ENCODE peak calls at places on chromosome 17, in nine cellular contexts. One of them, this sample, is unnamed.
A peak's percentile ranks its signal among the peaks of the same experiment; 100 is the strongest.

GRCh38 chr17:13395346-13395745 is 206.4 kb downstream of the HS3ST3A1 start:
- DNase-seq in body of pancreas: no peak
- DNase-seq in foreskin fibroblast: peak; percentile 30
- DNase-seq in AG04450: no peak
- DNase-seq in mucosa of descending colon: no peak
- DNase-seq in left ventricle myocardium inferior: no peak
- DNase-seq in type B pancreatic cell: no peak
- DNase-seq in lower lobe of right lung: no peak
- DNase-seq in D721Med: no peak
- DNase-seq in this sample: no peak

GRCh38 chr17:27244481-27245223 is 49.3 kb upstream of the WSB1 start:
- DNase-seq in body of pancreas: peak; percentile 45
- DNase-seq in foreskin fibroblast: peak; percentile 96
- DNase-seq in AG04450: peak; percentile 87
- DNase-seq in mucosa of descending colon: peak; percentile 46
- DNase-seq in left ventricle myocardium inferior: peak; percentile 56
- DNase-seq in type B pancreatic cell: no peak
- DNase-seq in lower lobe of right lung: peak; percentile 80
- DNase-seq in D721Med: no peak
- DNase-seq in this sample: no peak

GRCh38 chr17:79398441-79398840 is 212.4 kb downstream of the RBFOX3 start:
- DNase-seq in body of pancreas: no peak
- DNase-seq in foreskin fibroblast: no peak
- DNase-seq in AG04450: no peak
- DNase-seq in mucosa of descending colon: no peak
- DNase-seq in left ventricle myocardium inferior: no peak
- DNase-seq in type B pancreatic cell: no peak
- DNase-seq in lower lobe of right lung: no peak
- DNase-seq in D721Med: no peak
- DNase-seq in this sample: no peak

GRCh38 chr17:33929181-33929724 is 325.8 kb upstream of the CCL2 start:
- DNase-seq in body of pancreas: no peak
- DNase-seq in foreskin fibroblast: no peak
- DNase-seq in AG04450: no peak
- DNase-seq in mucosa of descending colon: no peak
- DNase-seq in left ventricle myocardium inferior: no peak
- DNase-seq in type B pancreatic cell: no peak
- DNase-seq in lower lobe of right lung: no peak
- DNase-seq in D721Med: no peak
- DNase-seq in this sample: no peak

GRCh38 chr17:30908717-30909420 is 2.8 kb upstream of the TEFM start:
- DNase-seq in body of pancreas: no peak
- DNase-seq in foreskin fibroblast: no peak
- DNase-seq in AG04450: no peak
- DNase-seq in mucosa of descending colon: no peak
- DNase-seq in left ventricle myocardium inferior: no peak
- DNase-seq in type B pancreatic cell: no peak
- DNase-seq in lower lobe of right lung: no peak
- DNase-seq in D721Med: no peak
- DNase-seq in this sample: peak; percentile 2

GRCh38 chr17:979539-980405 is at the start of gene NXN:
- DNase-seq in body of pancreas: peak; percentile 89
- DNase-seq in foreskin fibroblast: peak; percentile 90
- DNase-seq in AG04450: no peak
- DNase-seq in mucosa of descending colon: peak; percentile 94
- DNase-seq in left ventricle myocardium inferior: peak; percentile 89
- DNase-seq in type B pancreatic cell: peak; percentile 97
- DNase-seq in lower lobe of right lung: peak; percentile 89
- DNase-seq in D721Med: peak; percentile 53
- DNase-seq in this sample: peak; percentile 98

GRCh38 chr17:62566996-62567578 is 60.4 kb upstream of the MRC2 start:
- DNase-seq in body of pancreas: no peak
- DNase-seq in foreskin fibroblast: no peak
- DNase-seq in AG04450: no peak
- DNase-seq in mucosa of descending colon: no peak
- DNase-seq in left ventricle myocardium inferior: no peak
- DNase-seq in type B pancreatic cell: no peak
- DNase-seq in lower lobe of right lung: no peak
- DNase-seq in D721Med: no peak
- DNase-seq in this sample: no peak

GRCh38 chr17:79616801-79617200 is 6.0 kb upstream of the RBFOX3 start:
- DNase-seq in body of pancreas: no peak
- DNase-seq in foreskin fibroblast: no peak
- DNase-seq in AG04450: no peak
- DNase-seq in mucosa of descending colon: peak; percentile 3
- DNase-seq in left ventricle myocardium inferior: peak; percentile 1
- DNase-seq in type B pancreatic cell: no peak
- DNase-seq in lower lobe of right lung: peak; percentile 41
- DNase-seq in D721Med: no peak
- DNase-seq in this sample: peak; percentile 75

GRCh38 chr17:2487306-2487705 is 24.4 kb downstream of the METTL16 start:
- DNase-seq in body of pancreas: no peak
- DNase-seq in foreskin fibroblast: no peak
- DNase-seq in AG04450: no peak
- DNase-seq in mucosa of descending colon: no peak
- DNase-seq in left ventricle myocardium inferior: no peak
- DNase-seq in type B pancreatic cell: no peak
- DNase-seq in lower lobe of right lung: no peak
- DNase-seq in D721Med: no peak
- DNase-seq in this sample: no peak

GRCh38 chr17:63774982-63775290 is 966 bp downstream of the DDX42 start:
- DNase-seq in body of pancreas: no peak
- DNase-seq in foreskin fibroblast: peak; percentile 27
- DNase-seq in AG04450: no peak
- DNase-seq in mucosa of descending colon: no peak
- DNase-seq in left ventricle myocardium inferior: no peak
- DNase-seq in type B pancreatic cell: no peak
- DNase-seq in lower lobe of right lung: no peak
- DNase-seq in D721Med: no peak
- DNase-seq in this sample: no peak

GRCh38 chr17:65163990-65164495 is 26.9 kb downstream of the RGS9 start:
- DNase-seq in body of pancreas: no peak
- DNase-seq in foreskin fibroblast: peak; percentile 73
- DNase-seq in AG04450: no peak
- DNase-seq in mucosa of descending colon: no peak
- DNase-seq in left ventricle myocardium inferior: no peak
- DNase-seq in type B pancreatic cell: no peak
- DNase-seq in lower lobe of right lung: no peak
- DNase-seq in D721Med: no peak
- DNase-seq in this sample: no peak

GRCh38 chr17:74759941-74760340 is 11.5 kb downstream of the NHERF1 start:
- DNase-seq in body of pancreas: peak; percentile 62
- DNase-seq in foreskin fibroblast: no peak
- DNase-seq in AG04450: no peak
- DNase-seq in mucosa of descending colon: no peak
- DNase-seq in left ventricle myocardium inferior: no peak
- DNase-seq in type B pancreatic cell: no peak
- DNase-seq in lower lobe of right lung: peak; percentile 72
- DNase-seq in D721Med: peak; percentile 88
- DNase-seq in this sample: no peak

GRCh38 chr17:50558955-50559614 is 1.4 kb upstream of the CACNA1G start:
- DNase-seq in body of pancreas: no peak
- DNase-seq in foreskin fibroblast: peak; percentile 41
- DNase-seq in AG04450: no peak
- DNase-seq in mucosa of descending colon: peak; percentile 50
- DNase-seq in left ventricle myocardium inferior: no peak
- DNase-seq in type B pancreatic cell: no peak
- DNase-seq in lower lobe of right lung: peak; percentile 69
- DNase-seq in D721Med: no peak
- DNase-seq in this sample: no peak

DNA sequence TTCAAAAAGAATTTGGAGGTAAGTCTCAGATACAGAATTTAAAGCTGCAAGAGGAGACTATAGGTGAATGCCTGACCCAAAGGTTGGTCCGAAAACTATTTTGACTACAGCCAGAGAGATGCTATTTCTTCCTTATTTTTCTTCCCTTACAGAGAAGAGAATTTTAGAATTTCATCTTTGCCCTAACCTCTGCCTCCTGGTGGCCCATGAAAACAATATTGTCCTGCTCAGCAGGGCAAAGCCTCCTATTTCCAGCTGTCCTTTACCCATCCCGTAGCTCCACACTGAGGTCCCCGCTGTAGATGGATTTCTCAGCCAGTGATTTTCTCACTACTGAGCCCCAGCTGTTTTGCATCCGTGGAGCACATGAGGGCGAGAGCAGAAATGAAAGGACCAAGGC is 24.6 kb downstream of the HOXB1 start:
- DNase-seq in body of pancreas: no peak
- DNase-seq in foreskin fibroblast: no peak
- DNase-seq in AG04450: no peak
- DNase-seq in mucosa of descending colon: no peak
- DNase-seq in left ventricle myocardium inferior: no peak
- DNase-seq in type B pancreatic cell: no peak
- DNase-seq in lower lobe of right lung: no peak
- DNase-seq in D721Med: no peak
- DNase-seq in this sample: no peak
- TF ChIP-seq CTCF in body of pancreas: no peak
- TF ChIP-seq CTCF in foreskin fibroblast: no peak
- TF ChIP-seq CTCF in AG04450: no peak
- TF ChIP-seq CTCF in mucosa of descending colon: no peak
- TF ChIP-seq CTCF in left ventricle myocardium inferior: no peak
- TF ChIP-seq CTCF in type B pancreatic cell: no peak
- TF ChIP-seq CTCF in lower lobe of right lung: no peak
- TF ChIP-seq CTCF in D721Med: no peak
- TF ChIP-seq CTCF in this sample: no peak

GRCh38 chr17:76593338-76593737 is 7.7 kb upstream of the ST6GALNAC2 start:
- DNase-seq in body of pancreas: no peak
- DNase-seq in foreskin fibroblast: no peak
- DNase-seq in AG04450: no peak
- DNase-seq in mucosa of descending colon: no peak
- DNase-seq in left ventricle myocardium inferior: no peak
- DNase-seq in type B pancreatic cell: no peak
- DNase-seq in lower lobe of right lung: no peak
- DNase-seq in D721Med: no peak
- DNase-seq in this sample: no peak
- TF ChIP-seq CTCF in body of pancreas: no peak
- TF ChIP-seq CTCF in foreskin fibroblast: no peak
- TF ChIP-seq CTCF in AG04450: no peak
- TF ChIP-seq CTCF in mucosa of descending colon: no peak
- TF ChIP-seq CTCF in left ventricle myocardium inferior: no peak
- TF ChIP-seq CTCF in type B pancreatic cell: peak; percentile 18
- TF ChIP-seq CTCF in lower lobe of right lung: no peak
- TF ChIP-seq CTCF in D721Med: no peak
- TF ChIP-seq CTCF in this sample: no peak

GRCh38 chr17:44383861-44384260 is 5.6 kb downstream of the ITGA2B start:
- DNase-seq in body of pancreas: no peak
- DNase-seq in foreskin fibroblast: no peak
- DNase-seq in AG04450: no peak
- DNase-seq in mucosa of descending colon: no peak
- DNase-seq in left ventricle myocardium inferior: no peak
- DNase-seq in type B pancreatic cell: no peak
- DNase-seq in lower lobe of right lung: no peak
- DNase-seq in D721Med: no peak
- DNase-seq in this sample: no peak

GRCh38 chr17:44384281-44384822 is 5.1 kb downstream of the ITGA2B start:
- DNase-seq in body of pancreas: no peak
- DNase-seq in foreskin fibroblast: no peak
- DNase-seq in AG04450: no peak
- DNase-seq in mucosa of descending colon: no peak
- DNase-seq in left ventricle myocardium inferior: no peak
- DNase-seq in type B pancreatic cell: no peak
- DNase-seq in lower lobe of right lung: no peak
- DNase-seq in D721Med: no peak
- DNase-seq in this sample: no peak

GRCh38 chr17:44384823-44385286 is 4.6 kb downstream of the ITGA2B start:
- DNase-seq in body of pancreas: no peak
- DNase-seq in foreskin fibroblast: peak; percentile 38
- DNase-seq in AG04450: no peak
- DNase-seq in mucosa of descending colon: no peak
- DNase-seq in left ventricle myocardium inferior: no peak
- DNase-seq in type B pancreatic cell: no peak
- DNase-seq in lower lobe of right lung: no peak
- DNase-seq in D721Med: no peak
- DNase-seq in this sample: no peak

GRCh38 chr17:44386182-44386525 is 3.3 kb downstream of the ITGA2B start:
- DNase-seq in body of pancreas: no peak
- DNase-seq in foreskin fibroblast: no peak
- DNase-seq in AG04450: no peak
- DNase-seq in mucosa of descending colon: no peak
- DNase-seq in left ventricle myocardium inferior: no peak
- DNase-seq in type B pancreatic cell: no peak
- DNase-seq in lower lobe of right lung: no peak
- DNase-seq in D721Med: no peak
- DNase-seq in this sample: no peak

DNA sequence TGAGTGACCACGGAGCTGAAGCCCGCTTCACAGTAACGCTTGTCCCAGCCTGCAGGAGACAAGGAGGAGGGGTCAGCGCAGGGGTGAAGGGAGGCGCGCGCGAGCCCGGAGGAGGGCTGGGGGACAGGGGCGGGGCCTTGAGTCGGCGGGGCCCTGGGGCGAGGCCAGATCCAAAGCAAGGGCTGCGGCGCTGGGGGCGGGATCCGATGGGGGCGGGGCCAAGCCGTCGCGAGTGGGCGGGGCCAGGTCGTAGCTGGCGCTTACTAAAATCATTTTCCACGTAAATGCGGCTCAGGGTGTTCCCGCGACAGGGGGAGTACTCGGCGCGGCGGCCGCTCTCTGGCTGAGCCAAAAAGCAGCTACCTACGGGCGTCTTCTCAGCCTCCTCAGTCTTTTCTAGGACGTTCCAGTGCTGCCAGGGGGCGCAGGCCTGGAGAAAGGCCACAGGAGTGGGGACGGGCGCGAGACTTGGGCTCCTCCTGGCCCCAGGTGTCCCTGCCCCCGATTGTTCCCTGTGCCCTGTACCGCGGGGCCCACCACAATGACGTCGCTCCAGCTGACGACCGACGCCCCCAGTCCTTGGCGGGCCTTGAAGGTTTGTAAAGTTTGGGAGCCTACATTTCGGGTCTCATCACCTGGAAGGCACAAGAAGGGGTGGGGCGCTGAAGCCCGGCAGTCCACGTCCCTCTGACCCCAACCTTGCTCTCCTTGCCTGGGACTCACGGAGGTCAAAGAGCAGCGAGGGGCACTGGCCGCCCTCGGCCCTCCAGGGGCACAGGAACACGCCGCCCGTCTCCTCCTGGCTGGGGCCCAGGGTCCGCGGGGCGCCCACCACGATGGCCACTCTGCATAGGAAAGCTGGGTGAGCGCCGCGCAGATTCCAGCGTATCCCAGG is 3.9 kb downstream of the ITGA2B start:
- DNase-seq in body of pancreas: peak; percentile 83
- DNase-seq in foreskin fibroblast: peak; percentile 83
- DNase-seq in AG04450: peak; percentile 13
- DNase-seq in mucosa of descending colon: peak; percentile 83
- DNase-seq in left ventricle myocardium inferior: peak; percentile 83
- DNase-seq in type B pancreatic cell: peak; percentile 89
- DNase-seq in lower lobe of right lung: peak; percentile 88
- DNase-seq in D721Med: peak; percentile 78
- DNase-seq in this sample: no peak
- TF ChIP-seq CTCF in body of pancreas: peak; percentile 11
- TF ChIP-seq CTCF in foreskin fibroblast: no peak
- TF ChIP-seq CTCF in AG04450: peak; percentile 34
- TF ChIP-seq CTCF in mucosa of descending colon: no peak
- TF ChIP-seq CTCF in left ventricle myocardium inferior: no peak
- TF ChIP-seq CTCF in type B pancreatic cell: peak; percentile 39
- TF ChIP-seq CTCF in lower lobe of right lung: peak; percentile 14
- TF ChIP-seq CTCF in D721Med: no peak
- TF ChIP-seq CTCF in this sample: peak; percentile 36

DNA sequence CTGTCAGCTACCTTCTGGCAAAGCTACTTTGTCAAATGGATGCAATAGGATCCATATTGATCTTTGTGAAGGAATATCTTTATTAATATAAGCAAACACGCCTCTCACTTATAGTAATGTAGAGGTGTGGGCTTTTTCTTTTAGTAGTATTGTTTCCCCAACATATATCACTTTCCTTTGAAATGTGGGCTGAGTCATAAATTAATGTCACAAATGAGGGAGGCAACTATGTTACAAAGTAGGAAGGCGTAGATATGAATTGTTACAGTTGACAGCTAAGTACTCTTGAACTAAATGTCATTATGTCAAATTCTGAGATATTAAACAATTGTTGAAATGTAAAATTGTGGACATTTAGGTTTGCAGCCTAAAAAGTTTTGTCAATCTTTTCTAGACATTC is 2.6 kb upstream of the PPM1E start:
- DNase-seq in body of pancreas: no peak
- DNase-seq in foreskin fibroblast: no peak
- DNase-seq in AG04450: no peak
- DNase-seq in mucosa of descending colon: no peak
- DNase-seq in left ventricle myocardium inferior: no peak
- DNase-seq in type B pancreatic cell: no peak
- DNase-seq in lower lobe of right lung: no peak
- DNase-seq in D721Med: no peak
- DNase-seq in this sample: no peak
- TF ChIP-seq CTCF in body of pancreas: no peak
- TF ChIP-seq CTCF in foreskin fibroblast: no peak
- TF ChIP-seq CTCF in AG04450: no peak
- TF ChIP-seq CTCF in mucosa of descending colon: no peak
- TF ChIP-seq CTCF in left ventricle myocardium inferior: no peak
- TF ChIP-seq CTCF in type B pancreatic cell: no peak
- TF ChIP-seq CTCF in lower lobe of right lung: no peak
- TF ChIP-seq CTCF in D721Med: no peak
- TF ChIP-seq CTCF in this sample: no peak